ENCODE peak calls at places on chromosomes 12 and 14, in nine cellular contexts. Q is T follicular helper cell; R is H4; G is HuH-7; O is BJ; I is mammary epithelial cell; B is stimulated activated CD4-positive, alpha-beta T cell treated with anti-CD3 and anti-CD28 coated beads, Interleukin-15, amount 100 ng/mL, for 1 hour; F is dorsolateral prefrontal cortex; T is H1. V is an unnamed sample.

GRCh38 chr12:107488666-107489065 is 196.9 kb upstream of the PWP1 start:
- DNase-seq in Q (no peak), G (no peak), R (no peak), O (no peak), I (no peak), T (no peak), F (no peak), B (no peak), V (no peak)

GRCh38 chr14:59529189-59529588 is 44.9 kb downstream of the JKAMP start:
- DNase-seq in F (peak), G (no peak), T (no peak), B (no peak), O (no peak), R (peak), I (no peak), Q (no peak), V (no peak)

GRCh38 chr14:100868621-100869370 is 34.7 kb downstream of the RTL1 start:
- DNase-seq in R (no peak), G (no peak), T (no peak), I (no peak), F (no peak), B (no peak), O (no peak), Q (no peak), V (no peak)

GRCh38 chr12:107451246-107451645 is 234.4 kb upstream of the PWP1 start:
- DNase-seq in O (no peak), Q (no peak), F (no peak), I (no peak), R (no peak), B (no peak), G (no peak), T (no peak), V (no peak)

GRCh38 chr12:12072064-12072760 is 1.5 kb downstream of the BCL2L14 start:
- DNase-seq in O (no peak), F (no peak), B (no peak), R (no peak), Q (no peak), G (no peak), T (no peak), I (no peak), V (peak)

GRCh38 chr12:57614948-57615500 is 3.8 kb downstream of the ARHGEF25 start:
- DNase-seq in I (no peak), G (no peak), T (no peak), Q (no peak), F (no peak), B (no peak), O (no peak), R (no peak), V (no peak)

GRCh38 chr14:68569546-68569908 is 223.3 kb downstream of the ZFP36L1 start:
- DNase-seq in R (no peak), G (no peak), B (no peak), Q (no peak), F (no peak), O (no peak), T (no peak), I (no peak), V (no peak)

GRCh38 chr14:103227076-103227475 is 103.8 kb downstream of the TNFAIP2 start:
- DNase-seq in G (no peak), O (no peak), F (no peak), I (no peak), B (no peak), R (no peak), Q (no peak), T (no peak), V (no peak)

GRCh38 chr12:8628731-8629130 is 16.1 kb upstream of the AICDA start:
- DNase-seq in F (no peak), I (no peak), G (no peak), Q (no peak), T (no peak), O (no peak), B (no peak), R (no peak), V (no peak)

GRCh38 chr14:87049886-87050820 is 942.8 kb downstream of the GALC start:
- DNase-seq in G (peak), F (no peak), B (no peak), O (peak), Q (no peak), T (peak), R (peak), I (peak), V (no peak)

GRCh38 chr14:94291906-94292525 is 1.1 kb downstream of the SERPINA10 start:
- DNase-seq in T (peak), I (no peak), B (no peak), Q (no peak), G (no peak), R (no peak), F (no peak), O (no peak), V (no peak)

GRCh38 chr12:69254046-69254445 is 14.7 kb downstream of the CPSF6 start:
- DNase-seq in O (no peak), G (peak), Q (no peak), B (no peak), F (no peak), I (peak), T (no peak), R (peak), V (peak)

GRCh38 chr12:45234134-45234865 is 18.4 kb downstream of the ANO6 start:
- DNase-seq in T (no peak), B (no peak), I (peak), G (no peak), F (no peak), R (peak), Q (no peak), O (peak), V (no peak)

GRCh38 chr12:26100966-26101744 is 23.7 kb downstream of the BHLHE41 start:
- DNase-seq in Q (no peak), G (no peak), O (no peak), F (no peak), T (no peak), R (no peak), B (no peak), I (peak), V (no peak)

GRCh38 chr14:50860478-50861086 is 11.3 kb upstream of the ABHD12B start:
- DNase-seq in F (peak), Q (peak), B (peak), I (peak), R (peak), G (peak), O (peak), T (peak), V (peak)

GRCh38 chr12:94621662-94622359 is 28.5 kb downstream of the TMCC3 start:
- DNase-seq in Q (no peak), I (peak), O (no peak), T (no peak), F (no peak), G (no peak), B (no peak), R (no peak), V (peak)

GRCh38 chr14:57930241-57930975 is 64.5 kb upstream of the SLC35F4 start:
- DNase-seq in I (no peak), R (no peak), Q (no peak), F (no peak), O (no peak), T (no peak), G (no peak), B (no peak), V (no peak)

GRCh38 chr12:125064492-125064891 is 743 bp upstream of the AACS start:
- DNase-seq in B (no peak), T (no peak), R (no peak), G (no peak), O (no peak), F (no peak), I (no peak), Q (no peak), V (no peak)

GRCh38 chr14:33589334-33589733 is 361.5 kb downstream of the EGLN3 start:
- DNase-seq in Q (no peak), B (no peak), I (peak), F (no peak), G (no peak), T (no peak), O (peak), R (peak), V (no peak)

GRCh38 chr12:49946497-49946896 is 4.0 kb upstream of the AQP2 start:
- DNase-seq in F (no peak), T (no peak), R (no peak), G (no peak), B (no peak), Q (no peak), I (no peak), O (no peak), V (no peak)

GRCh38 chr12:64010069-64010686 is 165.7 kb downstream of the SRGAP1 start:
- DNase-seq in T (no peak), F (no peak), R (peak), I (peak), Q (no peak), O (peak), B (no peak), G (no peak), V (no peak)

GRCh38 chr14:63174760-63175191 is 29.5 kb upstream of the RHOJ start:
- DNase-seq in G (peak), T (no peak), I (peak), F (peak), Q (no peak), B (no peak), O (peak), R (peak), V (no peak)

GRCh38 chr14:74965770-74966153 is 10.4 kb upstream of the PGF start:
- DNase-seq in I (peak), Q (no peak), O (no peak), B (no peak), R (no peak), F (no peak), G (no peak), T (no peak), V (no peak)

GRCh38 chr14:92668266-92668973 is 80.0 kb downstream of the LGMN start:
- DNase-seq in O (no peak), F (no peak), B (no peak), Q (no peak), T (no peak), G (no peak), R (no peak), I (no peak), V (no peak)